ENCODE peak calls at places on chromosomes 7 and 10, in ten cellular contexts. V is AG09309, S is stomach, H is hepatocyte, J is cardiac fibroblast, P is endothelial cell, T is gastrocnemius medialis, R is brain microvascular endothelial cell, K is psoas muscle, I is right lobe of liver. W is an unnamed sample.

GRCh38 chr7:101913876-101914275 is 96.5 kb downstream of the CUX1 start:
- DNase-seq in V (no peak), S (no peak), H (no peak), J (peak), P (no peak), T (peak), R (no peak), K (no peak), I (no peak), W (no peak)

GRCh38 chr10:12634532-12634931 is 285.2 kb downstream of the CAMK1D start:
- DNase-seq in V (no peak), S (no peak), H (no peak), J (no peak), P (no peak), T (no peak), R (no peak), K (no peak), I (no peak), W (no peak)

GRCh38 chr7:95527033-95527775 is 41.5 kb downstream of the ASB4 start:
- DNase-seq in V (peak), S (no peak), H (peak), J (peak), P (peak), T (peak), R (peak), K (peak), I (peak), W (peak)

GRCh38 chr10:104681485-104681884 is 40.4 kb downstream of the SORCS3 start:
- DNase-seq in V (no peak), S (no peak), H (no peak), J (no peak), P (no peak), T (no peak), R (no peak), K (no peak), I (no peak), W (no peak)

GRCh38 chr10:131790021-131790420 is 110.8 kb upstream of the PPP2R2D start:
- DNase-seq in V (no peak), S (peak), H (no peak), J (no peak), P (no peak), T (peak), R (no peak), K (no peak), I (no peak), W (no peak)

GRCh38 chr7:140506788-140507464 is 27.6 kb upstream of the MKRN1 start:
- DNase-seq in V (peak), S (no peak), H (peak), J (peak), P (no peak), T (peak), R (peak), K (peak), I (no peak), W (peak)

GRCh38 chr7:48365010-48365409 is 193.8 kb downstream of the ABCA13 start:
- DNase-seq in V (no peak), S (no peak), H (no peak), J (no peak), P (no peak), T (no peak), R (no peak), K (no peak), I (no peak), W (no peak)

GRCh38 chr10:89954787-89955566 is 253.6 kb downstream of the KIF20B start:
- DNase-seq in V (no peak), S (no peak), H (no peak), J (peak), P (no peak), T (no peak), R (no peak), K (no peak), I (no peak), W (no peak)

GRCh38 chr7:133977409-133978274 is 149.5 kb upstream of the LRGUK start:
- DNase-seq in V (no peak), S (no peak), H (no peak), J (no peak), P (no peak), T (no peak), R (no peak), K (no peak), I (no peak), W (no peak)

GRCh38 chr7:85065888-85066485 is 120.9 kb downstream of the SEMA3D start:
- DNase-seq in V (no peak), S (no peak), H (no peak), J (peak), P (no peak), T (no peak), R (no peak), K (no peak), I (no peak), W (no peak)

GRCh38 chr10:7634142-7634894 is 32.4 kb downstream of the ITIH5 start:
- DNase-seq in V (no peak), S (no peak), H (no peak), J (no peak), P (no peak), T (peak), R (no peak), K (peak), I (no peak), W (no peak)

GRCh38 chr10:81251457-81252115 is 623.4 kb upstream of the NRG3 start:
- DNase-seq in V (no peak), S (no peak), H (peak), J (no peak), P (no peak), T (no peak), R (no peak), K (no peak), I (no peak), W (no peak)

GRCh38 chr10:103180491-103180890 is 12.6 kb downstream of the NT5C2 start:
- DNase-seq in V (no peak), S (no peak), H (no peak), J (no peak), P (no peak), T (no peak), R (no peak), K (no peak), I (no peak), W (no peak)

GRCh38 chr7:5693529-5693928 is 87.9 kb downstream of the RNF216 start:
- DNase-seq in V (no peak), S (no peak), H (no peak), J (peak), P (no peak), T (peak), R (peak), K (no peak), I (no peak), W (peak)

GRCh38 chr7:136114966-136115762 is 138.0 kb upstream of the MTPN start:
- DNase-seq in V (peak), S (peak), H (peak), J (peak), P (peak), T (no peak), R (peak), K (no peak), I (peak), W (peak)

GRCh38 chr10:70493660-70494234 is 15.2 kb downstream of the PALD1 start:
- DNase-seq in V (no peak), S (peak), H (peak), J (no peak), P (peak), T (no peak), R (no peak), K (peak), I (peak), W (no peak)

GRCh38 chr10:48648172-48648942 is 36.3 kb upstream of the WDFY4 start:
- DNase-seq in V (no peak), S (no peak), H (no peak), J (no peak), P (no peak), T (no peak), R (no peak), K (no peak), I (no peak), W (no peak)

GRCh38 chr10:22148956-22149355 is 68.9 kb downstream of the EBLN1 start:
- DNase-seq in V (no peak), S (no peak), H (no peak), J (peak), P (no peak), T (no peak), R (peak), K (no peak), I (no peak), W (no peak)

GRCh38 chr7:140008755-140009610 is 53.8 kb downstream of the PARP12 start:
- DNase-seq in V (no peak), S (peak), H (no peak), J (no peak), P (no peak), T (no peak), R (no peak), K (no peak), I (peak), W (no peak)

GRCh38 chr7:95649546-95649945 is 53.2 kb upstream of the PDK4 start:
- DNase-seq in V (no peak), S (no peak), H (no peak), J (no peak), P (no peak), T (no peak), R (no peak), K (no peak), I (no peak), W (no peak)

GRCh38 chr10:129552119-129552518 is 85.1 kb downstream of the MGMT start:
- DNase-seq in V (no peak), S (no peak), H (no peak), J (no peak), P (no peak), T (no peak), R (no peak), K (no peak), I (no peak), W (no peak)

GRCh38 chr10:88966785-88967184 is 14.2 kb upstream of the ACTA2 start:
- DNase-seq in V (no peak), S (no peak), H (no peak), J (no peak), P (no peak), T (no peak), R (no peak), K (peak), I (no peak), W (no peak)

GRCh38 chr7:131424219-131424822 is 96.6 kb downstream of the MKLN1 start:
- DNase-seq in V (peak), S (no peak), H (peak), J (peak), P (no peak), T (no peak), R (peak), K (no peak), I (no peak), W (peak)

GRCh38 chr10:86073199-86073977 is 293.2 kb downstream of the GRID1 start:
- DNase-seq in V (no peak), S (peak), H (no peak), J (no peak), P (peak), T (no peak), R (no peak), K (no peak), I (no peak), W (no peak)

GRCh38 chr7:1952169-1952760 is 280.5 kb downstream of the MAD1L1 start:
- DNase-seq in V (no peak), S (no peak), H (no peak), J (no peak), P (no peak), T (no peak), R (no peak), K (peak), I (peak), W (no peak)

GRCh38 chr7:138838166-138838565 is 40.2 kb upstream of the ATP6V0A4 start:
- DNase-seq in V (no peak), S (no peak), H (no peak), J (no peak), P (no peak), T (no peak), R (no peak), K (no peak), I (no peak), W (no peak)
- TF ChIP-seq CTCF in V (no peak), S (no peak), H (no peak), J (no peak), P (no peak), T (no peak), R (no peak), K (no peak), I (no peak), W (no peak)

GRCh38 chr7:92527300-92528187 is 776 bp downstream of the PEX1 start:
- DNase-seq in V (no peak), S (peak), H (peak), J (peak), P (peak), T (peak), R (peak), K (peak), I (peak), W (peak)
- TF ChIP-seq CTCF in V (peak), S (no peak), H (no peak), J (peak), P (no peak), T (no peak), R (peak), K (no peak), I (peak), W (peak)

GRCh38 chr7:29807179-29807841 is 1.0 kb downstream of the WIPF3 start:
- DNase-seq in V (no peak), S (peak), H (peak), J (no peak), P (peak), T (peak), R (no peak), K (peak), I (peak), W (no peak)
- TF ChIP-seq CTCF in V (no peak), S (no peak), H (peak), J (no peak), P (no peak), T (peak), R (no peak), K (peak), I (peak), W (no peak)

GRCh38 chr10:34960983-34961382 is 129.2 kb downstream of the CUL2 start:
- DNase-seq in V (no peak), S (no peak), H (no peak), J (peak), P (no peak), T (peak), R (no peak), K (no peak), I (no peak), W (peak)
- TF ChIP-seq CTCF in V (peak), S (no peak), H (peak), J (peak), P (no peak), T (no peak), R (peak), K (peak), I (no peak), W (peak)

GRCh38 chr10:23523251-23523650 is 84.4 kb downstream of the OTUD1 start:
- DNase-seq in V (no peak), S (no peak), H (no peak), J (no peak), P (no peak), T (no peak), R (no peak), K (no peak), I (no peak), W (no peak)
- TF ChIP-seq CTCF in V (no peak), S (no peak), H (no peak), J (no peak), P (no peak), T (no peak), R (no peak), K (no peak), I (no peak), W (no peak)

DNA sequence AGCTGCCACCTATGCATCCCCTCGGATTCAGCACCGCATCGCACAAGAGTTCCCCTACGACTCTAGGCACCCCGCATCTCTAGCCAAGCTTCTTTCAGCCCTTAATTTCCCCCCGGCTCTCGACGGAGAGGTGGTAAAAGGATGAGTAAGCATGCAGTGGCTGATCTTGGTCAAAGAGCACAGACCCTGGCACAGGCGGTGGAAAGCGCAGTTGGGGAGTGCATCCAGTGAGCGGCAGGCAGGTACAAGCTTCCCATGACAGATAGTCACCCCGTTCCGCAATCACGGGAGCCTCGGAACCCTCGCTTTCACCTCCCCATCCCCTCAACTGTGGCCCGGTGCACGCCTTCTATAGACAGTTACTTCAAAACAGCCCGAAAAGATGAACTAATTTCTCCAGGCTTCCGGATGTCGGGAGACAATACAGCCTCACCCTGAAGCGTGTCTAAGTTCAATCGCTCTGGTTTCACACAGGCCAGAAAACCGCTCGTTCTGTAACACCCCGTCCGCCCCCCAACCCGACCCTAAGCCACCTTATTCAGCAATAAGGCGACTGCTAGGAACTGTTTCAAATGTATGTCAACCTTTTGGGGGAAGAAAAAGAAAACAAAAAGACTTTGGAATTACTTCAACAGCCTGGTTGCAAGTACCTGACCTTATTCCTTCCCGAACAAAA is 1.5 kb downstream of the RHEB start:
- DNase-seq in V (no peak), S (peak), H (peak), J (peak), P (peak), T (peak), R (peak), K (peak), I (peak), W (peak)
- TF ChIP-seq CTCF in V (no peak), S (no peak), H (peak), J (no peak), P (no peak), T (no peak), R (no peak), K (peak), I (peak), W (no peak)

DNA sequence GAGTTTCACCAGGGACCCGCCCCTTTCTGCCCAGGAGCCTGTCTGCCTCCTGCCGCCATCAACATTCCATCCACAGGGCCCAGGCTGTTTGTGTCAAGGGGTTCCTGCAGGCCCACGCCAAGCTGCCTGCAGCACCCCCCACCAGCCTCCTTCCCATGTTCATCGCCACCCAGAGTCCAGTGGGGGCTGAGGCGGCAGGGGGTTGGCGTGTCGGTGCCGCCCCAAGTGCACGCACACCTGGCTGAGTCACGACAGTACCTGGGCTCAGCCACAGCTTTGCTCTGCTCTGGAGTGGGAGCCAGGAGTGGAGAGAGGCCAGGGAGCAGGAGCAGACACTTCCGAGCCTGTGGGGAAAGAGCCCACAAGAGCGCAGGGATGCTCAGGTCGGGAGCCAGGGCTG is 42.8 kb upstream of the TECTB start:
- DNase-seq in V (no peak), S (no peak), H (no peak), J (no peak), P (no peak), T (no peak), R (no peak), K (no peak), I (no peak), W (no peak)
- TF ChIP-seq CTCF in V (no peak), S (no peak), H (no peak), J (no peak), P (no peak), T (no peak), R (no peak), K (no peak), I (no peak), W (no peak)

GRCh38 chr7:152859781-152860191 is 100.2 kb downstream of the ACTR3B start:
- DNase-seq in V (no peak), S (no peak), H (no peak), J (no peak), P (peak), T (no peak), R (no peak), K (no peak), I (no peak), W (peak)
- TF ChIP-seq CTCF in V (peak), S (no peak), H (no peak), J (no peak), P (peak), T (no peak), R (peak), K (peak), I (peak), W (peak)

DNA sequence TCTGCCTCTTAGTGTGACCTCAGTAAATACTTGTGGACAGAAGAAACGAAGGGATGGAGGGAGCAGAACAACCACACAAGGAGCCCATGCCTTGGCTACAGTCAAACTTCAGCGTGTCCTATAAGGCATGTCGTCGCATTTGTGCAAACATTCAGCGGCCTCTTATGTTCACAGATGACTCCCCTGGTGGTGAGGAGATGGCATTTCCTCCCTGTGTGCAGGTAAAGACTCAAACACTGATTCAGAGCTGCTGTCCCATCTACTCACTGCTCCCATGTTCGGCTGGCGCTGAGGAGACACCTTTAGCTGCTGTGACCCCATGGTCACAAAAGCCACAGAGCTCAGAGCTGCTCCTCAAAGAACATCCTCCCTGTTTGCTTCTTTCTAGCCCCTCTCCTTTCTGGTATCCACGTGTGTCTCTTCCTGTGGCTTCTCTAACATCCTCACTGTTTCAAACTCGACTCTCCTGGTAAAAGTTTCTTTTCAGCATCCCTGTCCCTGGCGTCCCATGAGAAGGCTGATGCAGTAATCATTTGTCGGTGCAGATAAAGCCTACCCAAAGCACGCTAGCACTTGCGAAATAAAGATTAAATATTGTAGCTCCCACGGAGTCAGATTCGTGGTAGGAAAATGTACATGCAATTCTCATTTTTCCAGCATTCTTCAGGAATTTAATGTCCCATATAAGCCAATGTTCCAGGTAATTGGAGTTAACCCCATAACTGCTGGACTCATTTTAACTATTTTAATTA is 124.9 kb upstream of the NEBL start:
- DNase-seq in V (no peak), S (no peak), H (peak), J (peak), P (peak), T (no peak), R (no peak), K (no peak), I (no peak), W (no peak)
- TF ChIP-seq CTCF in V (no peak), S (no peak), H (peak), J (peak), P (no peak), T (no peak), R (peak), K (no peak), I (no peak), W (no peak)

DNA sequence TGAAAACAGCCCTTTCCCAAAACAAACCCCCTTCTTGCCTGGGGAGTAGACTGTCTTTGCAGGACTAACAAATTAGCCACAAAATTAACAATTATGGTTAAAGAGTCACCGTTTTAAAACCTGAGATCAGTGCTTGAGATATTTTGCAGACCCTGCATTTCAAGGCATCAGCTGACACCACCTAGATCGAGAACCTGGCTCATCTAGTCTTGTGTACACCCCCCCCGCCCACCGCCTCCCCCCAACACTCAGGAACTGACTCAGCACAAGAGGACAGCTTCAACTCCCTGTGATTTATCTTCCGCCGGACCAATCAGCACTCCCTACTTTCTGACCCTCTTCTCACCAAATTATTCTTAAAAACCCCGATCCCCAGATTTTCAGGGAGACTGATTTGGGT is 737.1 kb downstream of the PHTF2 start:
- DNase-seq in V (no peak), S (no peak), H (no peak), J (no peak), P (no peak), T (no peak), R (no peak), K (no peak), I (no peak), W (no peak)
- TF ChIP-seq CTCF in V (no peak), S (no peak), H (no peak), J (no peak), P (no peak), T (no peak), R (no peak), K (no peak), I (no peak), W (no peak)